ENCODE peak calls at places on chromosomes 11 and 22, in six cellular contexts. W, L, T, F, G and R are unnamed samples.

GRCh38 chr11:65643971-65644370 is 6.1 kb downstream of the SIPA1 start:
- DNase-seq in G (no peak), F (no peak), W (no peak), L (no peak), T (no peak), R (no peak)

GRCh38 chr22:31451709-31452571 is 37.7 kb downstream of the EIF4ENIF1 start:
- DNase-seq in T (no peak), W (peak; percentile 2), F (no peak), G (peak; percentile 27), L (peak; percentile 59), R (no peak)

GRCh38 chr11:29634248-29634647 is 382.6 kb downstream of the KCNA4 start:
- DNase-seq in L (no peak), T (no peak), G (no peak), F (no peak), W (no peak), R (no peak)

GRCh38 chr11:9639099-9639498 is 24.8 kb upstream of the SWAP70 start:
- DNase-seq in F (no peak), T (no peak), G (no peak), L (no peak), W (no peak), R (no peak)

GRCh38 chr11:2657697-2658284 is 42.0 kb downstream of the KCNQ1OT1 start:
- DNase-seq in L (no peak), T (no peak), G (no peak), W (no peak), F (no peak), R (no peak)

GRCh38 chr11:129589190-129589589 is 213.5 kb downstream of the BARX2 start:
- DNase-seq in F (peak; percentile 29), W (no peak), L (no peak), G (no peak), T (no peak), R (no peak)

GRCh38 chr11:95229199-95230053 is 1.6 kb downstream of the SESN3 start:
- DNase-seq in G (peak; percentile 14), F (peak; percentile 75), T (no peak), W (no peak), L (peak; percentile 13), R (no peak)

GRCh38 chr11:121244861-121245260 is 47.7 kb upstream of the SC5D start:
- DNase-seq in G (no peak), F (no peak), T (no peak), L (no peak), W (no peak), R (no peak)

GRCh38 chr11:45145421-45146071 is 893 bp upstream of the PRDM11 start:
- DNase-seq in W (no peak), T (no peak), L (peak; percentile 35), F (peak; percentile 83), G (no peak), R (no peak)